ENCODE peak calls at places on chromosomes 1 and 21, in seven cellular contexts. B, W, A, E, T, V and Q are unnamed samples.
A peak's percentile ranks its signal among the peaks of the same experiment; 100 is the strongest.

GRCh38 chr1:11042995-11043874 is 3.8 kb downstream of the MASP2 start:
- DNase-seq in B (no peak), W (no peak), A (no peak), E (no peak), T (no peak), V (no peak), Q (no peak)

GRCh38 chr1:222582099-222582774 is 7.5 kb downstream of the TAF1A start:
- DNase-seq in B (peak; percentile 77), W (no peak), A (peak; percentile 71), E (no peak), T (no peak), V (no peak), Q (no peak)

GRCh38 chr1:181445436-181445835 is 37.9 kb upstream of the CACNA1E start:
- DNase-seq in B (no peak), W (no peak), A (no peak), E (no peak), T (no peak), V (no peak), Q (no peak)

GRCh38 chr1:176066709-176067108 is 140.4 kb downstream of the COP1 start:
- DNase-seq in B (no peak), W (no peak), A (no peak), E (no peak), T (no peak), V (no peak), Q (no peak)

GRCh38 chr1:60173729-60174128 is 100.2 kb upstream of the C1orf87 start:
- DNase-seq in B (no peak), W (no peak), A (no peak), E (no peak), T (no peak), V (no peak), Q (no peak)

GRCh38 chr1:217333939-217334338 is 297.0 kb downstream of the GPATCH2 start:
- DNase-seq in B (peak; percentile 55), W (peak; percentile 3), A (peak; percentile 39), E (no peak), T (no peak), V (peak; percentile 35), Q (no peak)

GRCh38 chr1:228062085-228062791 is 20.3 kb upstream of the ARF1 start:
- DNase-seq in B (no peak), W (no peak), A (no peak), E (no peak), T (no peak), V (no peak), Q (no peak)

GRCh38 chr1:76764638-76765572 is 102.4 kb upstream of the ST6GALNAC5 start:
- DNase-seq in B (no peak), W (peak; percentile 33), A (peak; percentile 10), E (no peak), T (no peak), V (no peak), Q (no peak)

GRCh38 chr1:189434461-189434860 is 1043.2 kb downstream of the BRINP3 start:
- DNase-seq in B (no peak), W (no peak), A (no peak), E (no peak), T (no peak), V (no peak), Q (no peak)

GRCh38 chr1:152626688-152627087 is 3.8 kb upstream of the LCE3A start:
- DNase-seq in B (no peak), W (no peak), A (no peak), E (no peak), T (no peak), V (no peak), Q (no peak)

GRCh38 chr1:208757846-208758245 is 513.7 kb upstream of the PLXNA2 start:
- DNase-seq in B (no peak), W (no peak), A (peak; percentile 65), E (no peak), T (no peak), V (no peak), Q (no peak)

GRCh38 chr1:19414490-19414889 is 70.8 kb downstream of the CAPZB start:
- DNase-seq in B (no peak), W (no peak), A (no peak), E (no peak), T (no peak), V (no peak), Q (no peak)

GRCh38 chr1:54480201-54480848 is 67.7 kb upstream of the ACOT11 start:
- DNase-seq in B (no peak), W (no peak), A (no peak), E (no peak), T (no peak), V (no peak), Q (no peak)

GRCh38 chr1:17696417-17697301 is 58.5 kb upstream of the ACTL8 start:
- DNase-seq in B (peak; percentile 52), W (no peak), A (peak; percentile 77), E (peak; percentile 36), T (peak; percentile 7), V (no peak), Q (no peak)

GRCh38 chr21:34553199-34553952 is 41.4 kb upstream of the KCNE1 start:
- DNase-seq in B (peak; percentile 53), W (no peak), A (peak; percentile 84), E (peak; percentile 48), T (no peak), V (no peak), Q (no peak)

GRCh38 chr1:212608956-212609700 is 567 bp downstream of the ATF3 start:
- DNase-seq in B (peak; percentile 33), W (peak; percentile 11), A (peak; percentile 56), E (no peak), T (no peak), V (peak; percentile 73), Q (peak; percentile 65)